ENCODE peak calls at places on chromosomes 11 and 22, in nine cellular contexts. J is psoas muscle, N is fibroblast of mammary gland, A is ovary, U is HCT116, Z is sigmoid colon, L is endothelial cell, Y is BJ, G is fibroblast of villous mesenchyme. T is an unnamed sample.

GRCh38 chr22:35053060-35053835 is 12.7 kb upstream of the ISX start:
- DNase-seq in U (no peak), Z (no peak), J (no peak), Y (no peak), L (no peak), G (no peak), N (no peak), A (no peak), T (no peak)

GRCh38 chr11:118615996-118616395 is 8.6 kb downstream of the PHLDB1 start:
- DNase-seq in L (no peak), Z (no peak), U (no peak), Y (no peak), J (peak), A (peak), G (no peak), N (no peak), T (peak)

GRCh38 chr11:104390696-104391095 is 226.7 kb upstream of the PDGFD start:
- DNase-seq in N (no peak), U (no peak), Z (no peak), Y (peak), G (no peak), L (no peak), A (no peak), J (no peak), T (no peak)

GRCh38 chr11:2913029-2913431 is 16.2 kb downstream of the PHLDA2 start:
- DNase-seq in A (no peak), U (no peak), G (peak), J (no peak), Y (no peak), N (peak), Z (no peak), L (no peak), T (no peak)

GRCh38 chr11:1792461-1792860 is 28.7 kb upstream of the CTSD start:
- DNase-seq in Y (no peak), G (no peak), A (no peak), N (no peak), Z (no peak), L (no peak), U (no peak), J (no peak), T (no peak)

GRCh38 chr11:69293819-69294505 is at the start of gene MYEOV:
- DNase-seq in J (no peak), Z (no peak), L (no peak), N (peak), G (peak), Y (no peak), U (peak), A (no peak), T (peak)

GRCh38 chr11:859394-860131 is 16.9 kb downstream of the TSPAN4 start:
- DNase-seq in Z (peak), L (no peak), N (peak), U (no peak), A (peak), J (peak), Y (no peak), G (peak), T (peak)

GRCh38 chr22:45425101-45425500 is 11.6 kb downstream of the RIBC2 start:
- DNase-seq in N (peak), G (peak), A (no peak), U (no peak), J (peak), Z (no peak), Y (no peak), L (no peak), T (no peak)

GRCh38 chr22:46575915-46576555 is 38.6 kb upstream of the CELSR1 start:
- DNase-seq in N (no peak), L (no peak), A (no peak), Y (no peak), U (no peak), G (no peak), J (peak), Z (peak), T (peak)

GRCh38 chr11:12287374-12288211 is 89.8 kb upstream of the PARVA start:
- DNase-seq in A (peak), N (peak), Y (peak), G (peak), U (peak), Z (peak), J (peak), L (peak), T (no peak)

GRCh38 chr11:64268687-64269379 is 15.6 kb downstream of the BAD start:
- DNase-seq in Z (peak), A (peak), Y (no peak), U (no peak), J (peak), G (peak), L (no peak), N (peak), T (peak)

GRCh38 chr22:44926491-44927415 is 83.1 kb downstream of the PHF21B start:
- DNase-seq in A (no peak), L (no peak), G (no peak), Y (no peak), N (no peak), U (no peak), Z (peak), J (no peak), T (peak)

GRCh38 chr11:66334605-66335442 is 1.4 kb downstream of the RIN1 start:
- DNase-seq in L (no peak), Y (no peak), A (no peak), N (no peak), Z (peak), G (no peak), J (peak), U (no peak), T (peak)

GRCh38 chr11:12439615-12440014 is 62.2 kb downstream of the PARVA start:
- DNase-seq in Y (no peak), N (no peak), Z (no peak), L (no peak), G (no peak), U (no peak), A (no peak), J (no peak), T (no peak)

GRCh38 chr11:134412508-134413333 is 679 bp upstream of the B3GAT1 start:
- DNase-seq in G (no peak), Z (no peak), U (no peak), N (no peak), A (no peak), J (no peak), L (peak), Y (no peak), T (no peak)

GRCh38 chr11:121652982-121653381 is 200.2 kb upstream of the SORL1-AS1 start:
- DNase-seq in G (no peak), A (peak), U (no peak), Z (no peak), J (no peak), L (peak), N (peak), Y (no peak), T (no peak)
- TF ChIP-seq CTCF in G (peak), A (peak), U (peak), Z (peak), J (no peak), L (peak), N (peak), Y (peak), T (no peak)

GRCh38 chr11:102685311-102685710 is 20.3 kb downstream of the MMP27 start:
- DNase-seq in U (no peak), L (no peak), N (no peak), J (no peak), Z (no peak), Y (no peak), A (no peak), G (peak), T (no peak)

GRCh38 chr11:102680945-102681344 is 24.6 kb downstream of the MMP27 start:
- DNase-seq in U (no peak), J (no peak), Z (peak), A (no peak), G (peak), N (peak), Y (peak), L (no peak), T (no peak)

GRCh38 chr11:102685769-102686168 is 19.8 kb downstream of the MMP27 start:
- DNase-seq in A (no peak), G (no peak), L (no peak), U (no peak), J (no peak), N (no peak), Y (no peak), Z (no peak), T (no peak)

GRCh38 chr11:102678022-102678421 is 27.5 kb downstream of the MMP27 start:
- DNase-seq in Z (no peak), J (no peak), N (no peak), G (no peak), L (no peak), U (no peak), A (no peak), Y (no peak), T (no peak)

GRCh38 chr11:102683277-102683676 is 22.3 kb downstream of the MMP27 start:
- DNase-seq in U (peak), G (no peak), Z (no peak), Y (no peak), A (no peak), L (no peak), N (no peak), J (no peak), T (no peak)
- TF ChIP-seq CTCF in U (peak), G (no peak), Z (no peak), Y (no peak), A (no peak), L (no peak), N (peak), J (no peak), T (no peak)

GRCh38 chr11:30917859-30918478 is 331.8 kb upstream of the MPPED2 start:
- DNase-seq in L (peak), Z (no peak), G (peak), J (no peak), A (no peak), N (peak), U (peak), Y (no peak), T (no peak)

GRCh38 chr11:30916764-30917163 is 330.6 kb upstream of the MPPED2 start:
- DNase-seq in Z (no peak), N (no peak), J (no peak), G (no peak), U (no peak), L (no peak), A (no peak), Y (no peak), T (no peak)

GRCh38 chr11:30919389-30920172 is 333.4 kb upstream of the MPPED2 start:
- DNase-seq in Z (no peak), N (peak), J (no peak), A (no peak), G (no peak), L (no peak), U (no peak), Y (no peak), T (no peak)

GRCh38 chr11:30911247-30911646 is 325.1 kb upstream of the MPPED2 start:
- DNase-seq in N (no peak), G (no peak), L (no peak), U (no peak), J (no peak), Y (no peak), Z (no peak), A (no peak), T (no peak)

GRCh38 chr11:30914143-30914762 is 328.1 kb upstream of the MPPED2 start:
- DNase-seq in N (peak), A (peak), G (peak), U (peak), Y (no peak), J (peak), Z (no peak), L (peak), T (peak)
- TF ChIP-seq CTCF in N (peak), A (no peak), G (peak), U (peak), Y (peak), J (peak), Z (no peak), L (no peak), T (peak)

GRCh38 chr11:3959015-3959917 is 103.8 kb downstream of the STIM1 start:
- DNase-seq in A (no peak), G (peak), N (peak), L (peak), Z (no peak), J (no peak), Y (no peak), U (no peak), T (no peak)
- TF ChIP-seq CTCF in A (no peak), G (peak), N (peak), L (peak), Z (no peak), J (peak), Y (peak), U (peak), T (no peak)

DNA sequence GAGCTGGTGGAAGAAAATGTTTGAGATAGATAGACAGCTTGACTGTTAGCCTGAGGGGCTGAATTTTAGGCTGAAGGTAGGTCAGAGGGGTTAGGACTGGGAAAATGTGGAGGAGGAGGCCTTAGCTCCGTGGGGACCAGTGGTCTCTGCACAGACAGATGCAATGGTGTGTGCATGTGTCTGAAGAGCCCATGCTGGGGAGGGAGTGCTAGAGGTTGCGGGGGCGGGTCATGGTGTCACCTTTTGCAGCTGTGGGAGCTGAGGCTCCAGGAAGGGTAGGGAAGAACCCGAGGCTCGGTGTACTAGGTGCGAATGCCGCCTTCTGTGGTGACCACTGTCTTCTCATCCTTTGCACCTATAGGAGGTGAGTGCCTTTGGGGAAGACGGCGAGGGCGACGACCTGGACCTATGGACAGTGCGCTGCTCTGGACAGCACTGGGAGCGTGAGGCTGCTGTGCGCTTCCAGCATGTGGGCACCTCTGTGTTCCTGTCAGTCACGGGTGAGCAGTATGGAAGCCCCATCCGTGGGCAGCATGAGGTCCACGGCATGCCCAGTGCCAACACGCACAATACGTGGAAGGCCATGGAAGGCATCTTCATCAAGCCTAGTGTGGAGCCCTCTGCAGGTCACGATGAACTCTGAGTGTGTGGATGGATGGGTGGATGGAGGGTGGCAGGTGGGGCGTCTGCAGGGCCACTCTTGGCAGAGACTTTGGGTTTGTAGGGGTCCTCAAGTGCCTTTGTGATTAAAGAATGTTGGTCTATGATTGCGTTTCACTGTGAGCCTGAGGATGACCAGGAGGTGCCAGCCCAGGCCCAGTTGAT is 1.6 kb downstream of the SDF2L1 start:
- DNase-seq in G (no peak), A (no peak), U (no peak), N (no peak), L (no peak), Y (no peak), Z (no peak), J (no peak), T (no peak)
- TF ChIP-seq CTCF in G (no peak), A (no peak), U (peak), N (peak), L (no peak), Y (peak), Z (no peak), J (no peak), T (no peak)

DNA sequence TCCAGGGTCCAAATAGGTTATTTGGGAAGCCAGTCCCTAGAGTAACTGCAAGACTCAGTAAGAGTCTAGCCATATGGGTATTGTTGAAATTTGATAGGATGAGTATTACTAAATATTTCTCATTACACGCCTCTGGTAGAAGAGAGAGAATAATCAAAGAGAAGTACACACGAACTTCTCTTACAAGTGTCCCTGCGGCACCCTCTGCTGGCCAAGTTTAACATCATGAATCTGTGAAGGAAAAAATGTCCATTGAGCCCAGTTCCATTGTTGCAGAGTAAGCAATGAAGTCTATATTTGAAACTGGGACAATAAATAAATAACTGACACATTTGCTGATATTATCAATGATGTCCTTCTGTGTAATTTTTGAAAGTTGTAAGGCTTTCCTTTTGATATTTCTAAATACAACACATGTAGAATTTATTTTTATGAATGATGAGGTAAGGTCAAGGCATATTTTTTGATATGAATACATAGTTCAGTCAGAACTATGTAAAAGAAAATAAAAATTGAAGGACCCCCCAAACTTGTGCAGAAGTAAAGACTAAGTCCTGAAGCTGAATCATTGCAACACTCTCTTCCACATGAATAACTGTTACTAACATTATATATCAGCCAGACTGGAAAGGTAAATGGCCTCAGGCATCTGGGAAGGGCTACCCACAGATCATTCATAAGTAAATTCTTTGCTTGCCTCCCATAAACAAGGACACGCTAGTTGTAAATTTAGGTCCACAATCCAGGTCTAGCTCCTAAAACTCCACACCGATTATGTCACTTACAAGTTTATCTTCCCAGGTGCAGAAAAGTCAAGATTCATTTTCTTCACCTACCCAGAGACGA is 10.0 kb downstream of the OR51L1 start:
- DNase-seq in A (no peak), J (no peak), L (peak), Y (peak), N (peak), Z (no peak), U (peak), G (peak), T (no peak)
- TF ChIP-seq CTCF in A (no peak), J (peak), L (peak), Y (peak), N (peak), Z (peak), U (peak), G (peak), T (peak)

GRCh38 chr11:86135319-86135714 is 66.4 kb upstream of the PICALM start:
- DNase-seq in Z (no peak), L (no peak), J (no peak), G (no peak), A (no peak), U (no peak), Y (no peak), N (no peak), T (no peak)
- TF ChIP-seq CTCF in Z (no peak), L (no peak), J (no peak), G (no peak), A (no peak), U (no peak), Y (no peak), N (no peak), T (no peak)

GRCh38 chr22:17119481-17120202 is 1.5 kb downstream of the TMEM121B start:
- DNase-seq in L (peak), Y (no peak), J (peak), G (peak), N (peak), U (no peak), Z (no peak), A (no peak), T (no peak)
- TF ChIP-seq CTCF in L (peak), Y (no peak), J (peak), G (peak), N (peak), U (peak), Z (no peak), A (no peak), T (peak)

GRCh38 chr22:29306830-29307657 is 594 bp downstream of the GAS2L1 start:
- DNase-seq in L (peak), A (peak), Z (peak), U (no peak), J (peak), Y (no peak), G (peak), N (peak), T (peak)
- TF ChIP-seq CTCF in L (no peak), A (no peak), Z (no peak), U (no peak), J (no peak), Y (no peak), G (no peak), N (no peak), T (no peak)

DNA sequence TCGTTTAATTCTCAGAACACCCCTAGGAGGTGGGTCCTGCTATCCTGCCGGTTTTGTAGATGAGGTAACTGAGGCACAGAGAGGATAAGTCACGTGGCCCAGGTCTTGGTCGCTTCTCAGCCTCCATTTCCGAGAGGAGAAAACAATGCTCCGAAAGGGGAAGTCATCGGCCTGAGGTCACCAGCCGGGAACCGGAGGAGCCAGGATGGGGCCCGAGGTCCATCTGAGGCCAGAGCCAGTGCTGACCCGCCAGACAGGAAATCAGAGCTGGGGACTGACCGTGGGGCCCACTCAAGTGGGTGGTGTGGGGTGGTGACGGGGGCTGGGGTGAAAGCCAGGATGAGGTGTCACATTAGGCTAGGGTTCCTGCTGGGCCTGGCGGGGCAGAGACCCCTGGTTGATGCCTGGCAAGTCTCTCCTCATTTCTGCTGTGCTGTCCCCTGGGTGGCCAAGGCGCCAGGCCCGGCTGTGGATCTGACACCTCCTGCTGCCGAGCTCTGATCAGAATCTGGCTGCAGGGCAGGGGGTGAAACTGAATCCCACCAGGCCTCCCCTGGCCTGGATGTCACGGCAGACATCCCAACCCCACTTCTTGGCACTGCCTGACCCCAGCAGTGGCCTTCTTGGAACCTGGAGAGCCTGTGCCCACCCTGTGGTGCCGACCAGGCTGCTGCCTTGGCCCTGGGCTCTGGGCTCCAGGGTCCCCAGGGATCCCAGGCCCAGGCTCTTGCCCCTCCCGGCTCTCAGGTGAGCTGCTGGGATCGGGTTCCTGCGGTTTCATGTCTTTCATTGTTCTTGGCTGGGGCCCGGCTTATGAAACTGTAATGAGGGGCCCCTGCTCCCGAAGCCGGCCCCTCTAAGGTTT is 12.0 kb downstream of the TRIOBP start:
- DNase-seq in Z (no peak), Y (no peak), L (peak), N (no peak), J (no peak), A (no peak), G (no peak), U (no peak), T (peak)
- TF ChIP-seq CTCF in Z (no peak), Y (no peak), L (no peak), N (no peak), J (no peak), A (no peak), G (no peak), U (no peak), T (no peak)